ENCODE peak calls at places on chromosome 7, in ten cellular contexts. M, Q, I, L, Y, F, B, K, H and V are unnamed samples.

GRCh38 chr7:17878621-17879020 is 61.7 kb downstream of the SNX13 start:
- DNase-seq in L (no peak), Y (no peak), B (no peak), K (no peak), H (no peak), Q (no peak), I (no peak), F (no peak), M (no peak), V (no peak)

GRCh38 chr7:94095359-94096009 is 91.3 kb upstream of the BET1 start:
- DNase-seq in B (no peak), Q (no peak), H (no peak), Y (no peak), K (peak; percentile 19), F (no peak), L (no peak), I (no peak), M (no peak), V (no peak)

GRCh38 chr7:100171087-100171681 is 2.8 kb upstream of the GAL3ST4 start:
- DNase-seq in Q (peak; percentile 68), M (no peak), Y (no peak), I (no peak), L (no peak), F (no peak), H (no peak), K (peak; percentile 39), B (no peak), V (no peak)

GRCh38 chr7:158263964-158264748 is 323.5 kb downstream of the PTPRN2 start:
- DNase-seq in Q (no peak), H (no peak), I (no peak), Y (peak; percentile 27), M (no peak), F (no peak), B (no peak), L (no peak), K (no peak), V (no peak)

GRCh38 chr7:14085901-14086300 is 96.4 kb upstream of the ETV1 start:
- DNase-seq in K (peak; percentile 3), F (no peak), Y (no peak), H (no peak), I (no peak), M (no peak), Q (no peak), B (peak; percentile 7), L (no peak), V (no peak)

GRCh38 chr7:127708788-127709187 is 56.8 kb downstream of the SND1 start:
- DNase-seq in K (peak; percentile 91), I (peak; percentile 76), F (peak; percentile 46), H (peak; percentile 92), L (no peak), B (peak; percentile 91), Q (peak; percentile 65), M (peak; percentile 82), Y (peak; percentile 89), V (no peak)

GRCh38 chr7:12888727-12889126 is 201.3 kb downstream of the ARL4A start:
- DNase-seq in K (peak; percentile 38), H (peak; percentile 29), I (no peak), M (no peak), B (peak; percentile 58), L (no peak), Q (no peak), F (peak; percentile 18), Y (no peak), V (no peak)

GRCh38 chr7:38112075-38112474 is 66.0 kb upstream of the STARD3NL start:
- DNase-seq in F (no peak), Y (no peak), I (no peak), L (no peak), Q (no peak), B (no peak), M (no peak), K (no peak), H (no peak), V (no peak)

GRCh38 chr7:103573479-103574058 is 127.6 kb upstream of the SLC26A5 start:
- DNase-seq in B (peak; percentile 56), H (peak; percentile 13), Y (no peak), L (no peak), F (peak; percentile 40), Q (no peak), K (peak; percentile 53), I (peak; percentile 57), M (no peak), V (no peak)

GRCh38 chr7:142231716-142232115 is 26.1 kb downstream of the PRSS58 start:
- DNase-seq in H (no peak), B (peak; percentile 2), F (no peak), M (no peak), Y (no peak), K (no peak), I (no peak), L (no peak), Q (peak; percentile 70), V (no peak)

GRCh38 chr7:116399808-116400207 is 99.7 kb upstream of the CAV2 start:
- DNase-seq in I (no peak), K (peak; percentile 68), F (peak; percentile 44), M (no peak), L (no peak), Q (no peak), B (peak; percentile 62), Y (no peak), H (peak; percentile 29), V (no peak)

GRCh38 chr7:132149801-132150310 is 426.4 kb downstream of the PLXNA4 start:
- DNase-seq in M (no peak), F (no peak), Q (no peak), B (no peak), K (no peak), I (no peak), H (no peak), L (no peak), Y (no peak), V (no peak)

GRCh38 chr7:112416127-112416526 is 34.1 kb upstream of the IFRD1 start:
- DNase-seq in M (no peak), K (peak; percentile 67), B (peak; percentile 34), Q (no peak), F (no peak), Y (no peak), L (no peak), H (no peak), I (no peak), V (no peak)

GRCh38 chr7:150981644-150982043 is 3.5 kb upstream of the KCNH2 start:
- DNase-seq in I (no peak), Y (no peak), Q (no peak), L (no peak), M (no peak), H (no peak), F (no peak), B (no peak), K (no peak), V (no peak)

GRCh38 chr7:92260248-92260781 is 14.5 kb downstream of the ANKIB1 start:
- DNase-seq in K (no peak), Y (no peak), I (no peak), Q (no peak), L (no peak), H (no peak), M (no peak), F (no peak), B (peak; percentile 37), V (no peak)

GRCh38 chr7:101590663-101591435 is 38.2 kb downstream of the MYL10 start:
- DNase-seq in K (no peak), H (no peak), Y (peak; percentile 46), L (no peak), Q (no peak), I (no peak), F (no peak), M (no peak), B (no peak), V (peak; percentile 57)

GRCh38 chr7:130441408-130441854 is 615 bp upstream of the CEP41 start:
- DNase-seq in K (peak; percentile 39), L (no peak), B (no peak), M (peak; percentile 45), Q (peak; percentile 61), F (no peak), I (peak; percentile 100), Y (no peak), H (no peak), V (no peak)

GRCh38 chr7:23334482-23335056 is 35.4 kb downstream of the MALSU1 start:
- DNase-seq in M (no peak), F (peak; percentile 97), L (no peak), I (peak; percentile 62), Y (no peak), H (peak; percentile 93), Q (no peak), B (peak; percentile 99), K (peak; percentile 98), V (no peak)

GRCh38 chr7:65609131-65609530 is 235.5 kb downstream of the ZNF92 start:
- DNase-seq in M (no peak), F (no peak), Q (no peak), I (no peak), Y (no peak), K (no peak), L (no peak), B (no peak), H (no peak), V (no peak)

GRCh38 chr7:135282621-135283295 is 49.1 kb downstream of the STRA8 start:
- DNase-seq in F (no peak), I (no peak), H (no peak), K (no peak), Y (no peak), M (no peak), Q (no peak), L (no peak), B (peak; percentile 63), V (no peak)

GRCh38 chr7:99047526-99048077 is 96.3 kb downstream of the SMURF1 start:
- DNase-seq in H (no peak), M (no peak), I (no peak), Y (no peak), L (no peak), B (no peak), Q (no peak), F (no peak), K (no peak), V (no peak)

GRCh38 chr7:17269345-17270221 is 28.9 kb upstream of the AHR start:
- DNase-seq in K (no peak), Q (no peak), B (no peak), H (no peak), I (no peak), M (no peak), Y (no peak), F (no peak), L (no peak), V (no peak)

GRCh38 chr7:44062180-44062902 is 3.0 kb downstream of the PGAM2 start:
- DNase-seq in Q (no peak), I (no peak), F (no peak), L (peak; percentile 13), K (no peak), M (no peak), Y (peak; percentile 64), B (no peak), H (no peak), V (peak; percentile 73)

GRCh38 chr7:157892751-157893150 is 555.9 kb downstream of the DNAJB6 start:
- DNase-seq in I (no peak), K (no peak), B (no peak), Y (no peak), F (no peak), L (no peak), H (no peak), Q (no peak), M (no peak), V (no peak)

GRCh38 chr7:73973091-73973490 is 54.9 kb upstream of the ELN start:
- DNase-seq in L (no peak), K (no peak), H (no peak), B (no peak), F (no peak), I (no peak), M (no peak), Q (no peak), Y (peak; percentile 48), V (no peak)